ENCODE peak calls at places on chromosomes 11 and 22, in eight cellular contexts. X is psoas muscle; N is choroid plexus epithelial cell; W is astrocyte of the cerebellum; P is Caco-2; H is heart right ventricle; J is CD4-positive, CD25-positive, alpha-beta regulatory T cell; M is mesenchymal stem cell. A is an unnamed sample.

GRCh38 chr22:47371263-47372090 is 609.0 kb downstream of the TBC1D22A start:
- DNase-seq in W (no peak), P (no peak), M (no peak), X (no peak), J (no peak), N (peak; percentile 2), H (no peak), A (no peak)

GRCh38 chr11:65436412-65437032 is 13.9 kb downstream of the NEAT1 start:
- DNase-seq in H (no peak), W (no peak), J (no peak), P (no peak), M (peak; percentile 80), N (peak; percentile 74), X (no peak), A (no peak)

GRCh38 chr11:46920709-46921108 is 2.4 kb upstream of the LRP4 start:
- DNase-seq in H (no peak), P (no peak), X (peak; percentile 56), M (peak; percentile 100), W (peak; percentile 91), J (no peak), N (peak; percentile 89), A (peak; percentile 55)

GRCh38 chr22:20380486-20380885 is 13.5 kb upstream of the ZNF74 start:
- DNase-seq in J (no peak), N (no peak), M (no peak), P (no peak), X (no peak), W (no peak), H (no peak), A (no peak)

GRCh38 chr11:65695459-65696241 is 16.4 kb upstream of the KAT5 start:
- DNase-seq in P (no peak), X (no peak), N (no peak), W (no peak), J (no peak), H (peak; percentile 77), M (no peak), A (no peak)

GRCh38 chr11:35105319-35106063 is 33.5 kb upstream of the CD44 start:
- DNase-seq in X (no peak), H (peak; percentile 65), J (no peak), P (no peak), N (no peak), M (no peak), W (no peak), A (no peak)

GRCh38 chr11:30561691-30562412 is 24.3 kb downstream of the MPPED2 start:
- DNase-seq in M (no peak), H (no peak), N (no peak), P (no peak), J (no peak), W (peak; percentile 54), X (no peak), A (no peak)

GRCh38 chr11:94308024-94308423 is 3.6 kb downstream of the IZUMO1R start:
- DNase-seq in J (no peak), P (no peak), N (no peak), H (no peak), M (no peak), W (no peak), X (no peak), A (no peak)

GRCh38 chr11:113168804-113169342 is 145.5 kb upstream of the TTC12 start:
- DNase-seq in W (no peak), H (no peak), M (no peak), X (no peak), P (no peak), J (no peak), N (no peak), A (peak; percentile 17)

GRCh38 chr11:103806130-103806900 is 230.1 kb upstream of the DDI1 start:
- DNase-seq in N (peak; percentile 93), X (no peak), P (no peak), M (peak; percentile 78), J (no peak), H (peak; percentile 21), W (peak; percentile 82), A (no peak)

GRCh38 chr11:3920148-3920852 is 64.8 kb downstream of the STIM1 start:
- DNase-seq in P (no peak), W (no peak), N (peak; percentile 74), H (no peak), J (peak; percentile 39), M (peak; percentile 63), X (peak; percentile 60), A (peak; percentile 18)

GRCh38 chr22:22342697-22343602 is 98.4 kb downstream of the VPREB1 start:
- DNase-seq in J (peak; percentile 40), W (no peak), X (no peak), M (peak; percentile 24), N (peak; percentile 45), P (peak; percentile 93), H (no peak), A (peak; percentile 45)

GRCh38 chr11:128502736-128503135 is 84.6 kb downstream of the ETS1 start:
- DNase-seq in N (peak; percentile 96), J (no peak), H (no peak), W (peak; percentile 68), X (no peak), M (peak; percentile 97), P (no peak), A (no peak)

GRCh38 chr11:66264383-66264782 is 4.1 kb upstream of the RAB1B start:
- DNase-seq in M (no peak), J (no peak), X (no peak), N (no peak), W (no peak), H (no peak), P (no peak), A (no peak)

GRCh38 chr11:46491661-46492331 is 100.2 kb upstream of the CHRM4 start:
- DNase-seq in P (no peak), N (peak; percentile 21), W (no peak), H (no peak), M (peak; percentile 33), X (no peak), J (no peak), A (no peak)

GRCh38 chr11:84686726-84687125 is 940.4 kb downstream of the DLG2 start:
- DNase-seq in H (no peak), X (no peak), P (no peak), J (no peak), N (peak; percentile 0), M (no peak), W (peak; percentile 6), A (no peak)

GRCh38 chr11:88174627-88175003 is 628 bp downstream of the RAB38 start:
- DNase-seq in P (no peak), N (peak; percentile 67), X (peak; percentile 56), W (peak; percentile 15), H (peak; percentile 50), M (peak; percentile 90), J (no peak), A (peak; percentile 85)

GRCh38 chr22:24841261-24841660 is 35.2 kb downstream of the SGSM1 start:
- DNase-seq in X (no peak), M (no peak), W (no peak), P (no peak), N (peak; percentile 16), H (no peak), J (no peak), A (no peak)

GRCh38 chr11:77654770-77655434 is 17.3 kb upstream of the CLNS1A start:
- DNase-seq in J (no peak), W (no peak), X (no peak), P (no peak), N (no peak), H (no peak), M (peak; percentile 22), A (no peak)

GRCh38 chr11:13718394-13718793 is 49.9 kb downstream of the FAR1 start:
- DNase-seq in J (no peak), N (no peak), W (no peak), M (no peak), P (no peak), X (no peak), H (no peak), A (no peak)

GRCh38 chr22:31103111-31103510 is 4.3 kb downstream of the SELENOM start:
- DNase-seq in X (no peak), M (no peak), J (no peak), P (no peak), W (no peak), H (no peak), N (no peak), A (no peak)

GRCh38 chr11:43278302-43278956 is 33.4 kb upstream of the API5 start:
- DNase-seq in M (peak; percentile 19), W (no peak), H (no peak), N (peak; percentile 48), J (no peak), P (peak; percentile 47), X (no peak), A (peak; percentile 95)

DNA sequence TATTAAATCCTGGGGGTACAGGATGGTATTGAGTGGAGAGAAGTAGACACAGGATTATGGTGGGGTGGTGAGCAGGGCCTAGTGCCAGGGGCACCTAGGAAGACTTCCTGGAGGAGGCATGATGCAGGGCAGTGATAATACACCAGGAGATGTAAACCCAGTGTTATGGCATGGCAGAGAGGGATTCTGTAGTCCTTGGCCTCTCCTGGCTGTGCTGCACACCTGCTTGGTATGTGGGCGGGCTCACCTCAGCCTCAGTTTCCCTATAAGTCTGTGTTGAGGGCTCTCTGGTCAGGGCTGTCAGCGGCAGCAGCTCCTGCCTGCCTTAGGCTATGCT is 2.2 kb downstream of the PDXP start:
- DNase-seq in H (no peak), N (no peak), W (no peak), M (no peak), X (no peak), J (no peak), P (no peak), A (no peak)
- H3K4me3 ChIP-seq in H (no peak overlapping the region), N (no peak overlapping the region), W (no peak overlapping the region), M (no peak overlapping the region), X (peak overlapping the region; percentile 9), J (peak overlapping the region; percentile 76), P (no peak overlapping the region), A (peak overlapping the region; percentile 85)

GRCh38 chr22:37243402-37244113 is 511 bp downstream of the RAC2 start:
- DNase-seq in X (no peak), M (no peak), W (no peak), J (no peak), P (no peak), N (no peak), H (no peak), A (no peak)
- H3K4me3 ChIP-seq in X (peak overlapping the region; percentile 45), M (peak overlapping the region; percentile 54), W (peak overlapping the region; percentile 33), J (peak overlapping the region; percentile 93), P (no peak overlapping the region), N (peak overlapping the region; percentile 66), H (peak overlapping the region; percentile 34), A (peak overlapping the region; percentile 42)

GRCh38 chr11:10806206-10806605 is 2.5 kb downstream of the EIF4G2 start:
- DNase-seq in H (no peak), X (no peak), N (no peak), J (no peak), W (no peak), P (no peak), M (no peak), A (no peak)
- H3K4me3 ChIP-seq in H (peak overlapping the region; percentile 94), X (peak overlapping the region; percentile 97), N (no peak overlapping the region), J (peak overlapping the region; percentile 98), W (peak overlapping the region; percentile 81), P (no peak overlapping the region), M (no peak overlapping the region), A (peak overlapping the region; percentile 94)

DNA sequence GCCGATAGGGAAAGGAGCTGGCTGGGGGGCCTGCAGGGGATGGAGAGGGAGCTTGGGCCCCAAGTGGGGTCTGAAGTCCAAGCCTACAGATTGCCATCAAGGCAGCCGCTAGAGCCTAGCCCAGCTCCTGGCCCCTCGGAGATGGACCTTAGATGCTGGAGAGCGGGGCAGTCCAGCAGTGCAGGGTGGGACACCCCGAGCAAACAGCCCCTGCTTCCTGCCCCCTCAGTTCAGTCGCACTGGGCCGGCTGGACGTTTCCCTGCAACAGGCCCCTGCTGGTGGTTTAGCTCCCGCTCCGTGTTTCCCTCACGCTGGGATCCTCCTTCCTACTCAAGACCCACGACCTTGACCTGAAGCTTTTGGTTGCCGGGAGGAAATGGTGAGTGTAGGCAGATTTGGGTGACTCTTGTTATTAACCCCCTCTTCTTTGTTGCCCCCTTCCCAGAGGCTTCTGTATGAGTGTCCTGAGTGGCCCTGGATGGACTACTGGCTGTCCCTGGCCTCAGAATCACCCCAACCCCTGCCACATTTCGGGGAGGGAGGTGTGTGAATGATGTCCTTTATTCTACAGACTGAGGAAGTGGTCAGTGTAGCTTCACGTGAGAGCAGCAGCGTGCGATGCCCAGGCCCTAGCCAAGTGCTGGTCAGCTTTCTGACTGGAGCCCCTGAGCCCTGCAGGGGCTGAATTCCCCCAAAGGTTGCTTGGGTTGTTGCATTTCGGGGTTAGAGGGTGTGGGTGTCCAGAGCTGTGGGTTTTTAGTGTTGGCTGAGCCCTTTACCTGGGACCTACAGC is 2.7 kb downstream of the ST3GAL4 start:
- DNase-seq in X (no peak), N (no peak), W (no peak), H (no peak), M (no peak), P (no peak), J (no peak), A (no peak)
- H3K4me3 ChIP-seq in X (no peak overlapping the region), N (no peak overlapping the region), W (no peak overlapping the region), H (peak overlapping the region; percentile 71), M (no peak overlapping the region), P (no peak overlapping the region), J (no peak overlapping the region), A (no peak overlapping the region)